ENCODE peak calls at places on chromosomes 6 and 20, in five cellular contexts. One of them, this sample, is unnamed. For H3K9me3, the result is how much of the 10 kb centered on the place peaks cover.

GRCh38 chr6:44727651-44728630 is 340.4 kb downstream of the CDC5L start:
- DNase-seq in HepG2: no peak
- DNase-seq in GM12878: no peak
- DNase-seq in K562: no peak
- DNase-seq in SK-N-SH: no peak
- DNase-seq in this sample: no peak

GRCh38 chr6:40723967-40724366 is 136.8 kb upstream of the LRFN2 start:
- DNase-seq in HepG2: no peak
- DNase-seq in GM12878: no peak
- DNase-seq in K562: no peak
- DNase-seq in SK-N-SH: peak
- DNase-seq in this sample: no peak

GRCh38 chr6:103236923-103237322 is 1622.8 kb downstream of the HACE1 start:
- DNase-seq in HepG2: no peak
- DNase-seq in GM12878: no peak
- DNase-seq in K562: no peak
- DNase-seq in SK-N-SH: no peak
- DNase-seq in this sample: no peak

GRCh38 chr6:26534681-26535465 is 3.3 kb upstream of the HMGN4 start:
- DNase-seq in HepG2: peak
- DNase-seq in GM12878: no peak
- DNase-seq in K562: no peak
- DNase-seq in SK-N-SH: no peak
- DNase-seq in this sample: no peak

GRCh38 chr6:56046576-56046975 is 171.2 kb upstream of the BMP5 start:
- DNase-seq in HepG2: no peak
- DNase-seq in GM12878: no peak
- DNase-seq in K562: no peak
- DNase-seq in SK-N-SH: no peak
- DNase-seq in this sample: no peak

GRCh38 chr6:21005816-21006553 is 471.7 kb downstream of the CDKAL1 start:
- DNase-seq in HepG2: peak
- DNase-seq in GM12878: peak
- DNase-seq in K562: no peak
- DNase-seq in SK-N-SH: peak
- DNase-seq in this sample: peak

GRCh38 chr20:17494201-17494600 is 37.0 kb downstream of the BFSP1 start:
- DNase-seq in HepG2: no peak
- DNase-seq in GM12878: no peak
- DNase-seq in K562: no peak
- DNase-seq in SK-N-SH: no peak
- DNase-seq in this sample: no peak

GRCh38 chr20:41572010-41572572 is 46.1 kb downstream of the CHD6 start:
- DNase-seq in HepG2: no peak
- DNase-seq in GM12878: no peak
- DNase-seq in K562: no peak
- DNase-seq in SK-N-SH: no peak
- DNase-seq in this sample: no peak

GRCh38 chr20:23655551-23656211 is 17.9 kb upstream of the CST3 start:
- DNase-seq in HepG2: no peak
- DNase-seq in GM12878: no peak
- DNase-seq in K562: no peak
- DNase-seq in SK-N-SH: no peak
- DNase-seq in this sample: no peak

GRCh38 chr6:106692823-106693216 is 63.4 kb downstream of the QRSL1 start:
- DNase-seq in HepG2: no peak
- DNase-seq in GM12878: no peak
- DNase-seq in K562: no peak
- DNase-seq in SK-N-SH: no peak
- DNase-seq in this sample: no peak

GRCh38 chr6:33837070-33837469 is 33.3 kb upstream of the MLN start:
- DNase-seq in HepG2: no peak
- DNase-seq in GM12878: no peak
- DNase-seq in K562: no peak
- DNase-seq in SK-N-SH: no peak
- DNase-seq in this sample: no peak

DNA sequence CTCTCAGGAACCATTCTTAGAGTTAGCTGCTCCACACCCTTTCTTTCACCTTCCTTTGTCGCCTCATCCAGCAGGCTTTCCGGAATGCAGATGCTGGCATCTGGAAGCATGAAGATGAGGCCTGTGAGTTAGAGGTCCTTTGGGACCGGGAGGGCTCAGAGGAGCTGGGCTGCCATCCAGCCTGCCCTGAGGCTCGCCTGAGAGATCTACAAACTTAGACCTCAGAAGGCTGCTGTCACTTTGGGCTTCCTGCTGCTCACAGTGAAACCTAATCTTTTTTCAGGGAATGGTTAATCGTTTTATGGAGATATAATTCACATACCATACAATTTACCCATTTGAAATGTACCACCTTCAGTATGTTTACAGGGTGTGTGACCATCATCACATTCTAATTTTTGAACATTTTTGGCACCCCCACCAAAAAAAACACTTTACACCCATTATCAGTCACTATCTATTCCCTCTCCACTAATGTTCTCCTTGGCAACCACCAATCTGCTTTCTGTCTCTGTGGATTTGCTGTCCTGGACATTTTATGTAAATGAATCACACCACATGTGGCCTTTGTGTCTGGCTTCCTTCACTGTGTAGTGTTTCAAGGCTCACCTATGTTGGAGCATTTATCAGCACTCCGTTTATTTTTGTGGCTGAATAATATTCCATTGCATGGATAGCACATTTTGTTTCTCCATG is 20.0 kb upstream of the MPC1 start:
- DNase-seq in HepG2: no peak
- DNase-seq in GM12878: no peak
- DNase-seq in K562: no peak
- DNase-seq in SK-N-SH: peak
- DNase-seq in this sample: no peak
- TF ChIP-seq ZBTB33 in HepG2: no peak
- TF ChIP-seq ZBTB33 in GM12878: no peak
- TF ChIP-seq ZBTB33 in K562: no peak
- TF ChIP-seq ZBTB33 in SK-N-SH: no peak
- TF ChIP-seq ZBTB33 in this sample: no peak

DNA sequence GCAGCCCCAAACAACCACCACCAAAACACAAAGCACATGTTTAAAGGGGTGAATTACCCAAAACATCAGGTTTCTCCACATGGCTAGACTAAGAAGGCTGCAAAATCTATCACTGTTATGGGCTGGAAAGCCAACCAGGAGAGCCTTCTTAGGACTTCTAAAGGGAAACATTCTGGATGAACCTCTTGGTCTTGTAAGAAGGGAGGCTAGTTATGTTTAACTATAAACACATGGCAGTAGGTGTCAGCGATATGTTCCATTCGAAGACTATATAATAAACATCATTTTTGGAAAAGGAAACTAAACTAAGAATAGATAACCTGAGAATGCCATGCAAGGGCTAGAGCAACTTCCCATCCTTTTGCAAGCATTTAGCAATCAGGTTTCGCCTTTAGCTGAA is 141.5 kb downstream of the BACH2 start:
- DNase-seq in HepG2: no peak
- DNase-seq in GM12878: no peak
- DNase-seq in K562: no peak
- DNase-seq in SK-N-SH: no peak
- DNase-seq in this sample: no peak
- H3K9me3 ChIP-seq in HepG2: under half
- H3K9me3 ChIP-seq in GM12878: under half
- H3K9me3 ChIP-seq in K562: under half
- H3K9me3 ChIP-seq in SK-N-SH: under half
- H3K9me3 ChIP-seq in this sample: under half

DNA sequence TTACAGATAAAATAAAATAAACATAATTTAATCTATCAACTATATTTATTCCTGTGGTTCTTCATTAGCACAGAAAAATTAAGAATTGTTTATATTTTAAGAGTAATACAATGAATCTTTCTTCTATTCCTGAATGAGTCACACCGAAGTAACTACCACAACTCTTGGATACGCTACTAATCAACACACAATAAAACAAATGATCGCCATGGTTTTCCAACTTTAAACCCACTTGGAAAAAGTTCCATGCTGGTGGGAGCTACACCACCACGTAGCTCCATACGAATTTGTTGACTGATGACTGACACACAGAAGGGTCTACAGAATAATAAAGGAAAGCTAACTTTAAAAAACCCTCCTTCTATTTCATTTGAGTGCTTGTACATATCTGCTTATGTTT is 135.8 kb upstream of the NEDD9 start:
- DNase-seq in HepG2: peak
- DNase-seq in GM12878: no peak
- DNase-seq in K562: no peak
- DNase-seq in SK-N-SH: no peak
- DNase-seq in this sample: no peak
- TF ChIP-seq ZBTB33 in HepG2: no peak
- TF ChIP-seq ZBTB33 in GM12878: no peak
- TF ChIP-seq ZBTB33 in K562: no peak
- TF ChIP-seq ZBTB33 in SK-N-SH: no peak
- TF ChIP-seq ZBTB33 in this sample: no peak

GRCh38 chr20:56257604-56258003 is 9.1 kb downstream of the MC3R start:
- DNase-seq in HepG2: no peak
- DNase-seq in GM12878: no peak
- DNase-seq in K562: no peak
- DNase-seq in SK-N-SH: no peak
- DNase-seq in this sample: no peak
- H3K9me3 ChIP-seq in HepG2: under half
- H3K9me3 ChIP-seq in GM12878: under half
- H3K9me3 ChIP-seq in K562: under half
- H3K9me3 ChIP-seq in SK-N-SH: under half
- H3K9me3 ChIP-seq in this sample: under half

DNA sequence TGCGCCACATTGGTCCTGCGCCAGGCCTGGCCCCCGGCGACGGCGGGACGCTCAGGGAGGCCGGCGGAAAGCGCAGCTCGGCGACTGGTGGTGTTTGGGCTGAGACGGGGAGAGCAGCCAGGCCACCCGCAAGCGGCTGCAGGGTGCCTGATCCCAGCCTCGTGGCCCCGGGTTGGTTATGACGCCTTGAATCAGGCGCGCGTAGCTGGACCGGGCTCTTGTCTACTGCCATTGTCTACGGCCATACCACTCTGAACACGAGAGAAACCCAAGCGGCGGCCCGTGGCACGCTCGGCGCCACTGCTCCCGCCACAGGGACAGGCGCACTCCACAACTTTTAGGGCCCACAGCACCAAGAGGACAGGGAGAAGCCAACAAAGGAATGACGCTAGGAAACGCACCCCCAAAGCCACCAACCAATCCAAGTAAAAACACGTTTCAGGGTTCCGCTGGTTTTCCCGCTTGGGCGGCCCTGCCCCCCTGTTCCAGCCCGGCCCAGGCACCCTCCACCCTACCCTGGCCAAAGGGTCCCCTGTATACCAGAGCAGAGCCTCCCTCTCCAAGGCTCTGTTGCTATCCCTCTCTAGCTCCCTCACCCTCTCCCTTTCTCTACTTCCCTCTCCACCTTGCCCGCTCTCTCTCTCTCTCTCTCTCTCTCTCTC is 1849.3 kb upstream of the DEFB115 start:
- DNase-seq in HepG2: no peak
- DNase-seq in GM12878: no peak
- DNase-seq in K562: no peak
- DNase-seq in SK-N-SH: peak
- DNase-seq in this sample: no peak
- TF ChIP-seq ZBTB33 in HepG2: no peak
- TF ChIP-seq ZBTB33 in GM12878: no peak
- TF ChIP-seq ZBTB33 in K562: no peak
- TF ChIP-seq ZBTB33 in SK-N-SH: no peak
- TF ChIP-seq ZBTB33 in this sample: no peak

GRCh38 chr20:52302736-52303135 is 111.2 kb upstream of the ZFP64 start:
- DNase-seq in HepG2: no peak
- DNase-seq in GM12878: no peak
- DNase-seq in K562: no peak
- DNase-seq in SK-N-SH: no peak
- DNase-seq in this sample: no peak

GRCh38 chr20:52305843-52306242 is 114.3 kb upstream of the ZFP64 start:
- DNase-seq in HepG2: no peak
- DNase-seq in GM12878: no peak
- DNase-seq in K562: no peak
- DNase-seq in SK-N-SH: no peak
- DNase-seq in this sample: no peak

GRCh38 chr20:52306477-52306876 is 114.9 kb upstream of the ZFP64 start:
- DNase-seq in HepG2: no peak
- DNase-seq in GM12878: no peak
- DNase-seq in K562: no peak
- DNase-seq in SK-N-SH: no peak
- DNase-seq in this sample: no peak

GRCh38 chr20:52303281-52303950 is 111.8 kb upstream of the ZFP64 start:
- DNase-seq in HepG2: no peak
- DNase-seq in GM12878: no peak
- DNase-seq in K562: no peak
- DNase-seq in SK-N-SH: no peak
- DNase-seq in this sample: no peak

GRCh38 chr20:52305029-52305645 is 113.6 kb upstream of the ZFP64 start:
- DNase-seq in HepG2: no peak
- DNase-seq in GM12878: no peak
- DNase-seq in K562: no peak
- DNase-seq in SK-N-SH: no peak
- DNase-seq in this sample: no peak
- H3K9me3 ChIP-seq in HepG2: under half
- H3K9me3 ChIP-seq in GM12878: under half
- H3K9me3 ChIP-seq in K562: under half
- H3K9me3 ChIP-seq in SK-N-SH: under half
- H3K9me3 ChIP-seq in this sample: under half

DNA sequence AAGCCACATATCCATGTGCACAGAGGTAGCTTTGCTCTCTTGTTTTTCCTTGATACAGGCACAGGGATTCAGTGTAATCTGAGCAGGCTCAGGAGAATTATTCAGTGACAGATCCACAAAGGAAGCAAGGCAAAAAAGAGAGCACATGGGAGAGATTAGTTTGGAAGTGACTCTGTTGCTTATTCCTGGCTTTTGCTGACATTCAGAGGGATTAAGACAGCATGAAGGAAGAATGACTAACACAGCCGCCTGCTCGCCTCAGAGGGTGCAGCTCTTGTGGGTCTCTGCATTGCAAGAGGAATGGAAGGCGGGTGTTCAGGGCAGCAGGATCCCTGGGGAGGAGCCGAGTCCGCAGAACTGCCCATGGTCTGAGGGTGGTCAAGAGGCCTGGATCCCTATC is 203.4 kb upstream of the KCNQ5 start:
- DNase-seq in HepG2: no peak
- DNase-seq in GM12878: no peak
- DNase-seq in K562: no peak
- DNase-seq in SK-N-SH: no peak
- DNase-seq in this sample: no peak
- TF ChIP-seq ZBTB33 in HepG2: no peak
- TF ChIP-seq ZBTB33 in GM12878: no peak
- TF ChIP-seq ZBTB33 in K562: peak
- TF ChIP-seq ZBTB33 in SK-N-SH: no peak
- TF ChIP-seq ZBTB33 in this sample: no peak

This sample was measured in HCT116.